ENCODE peak calls at places on chromosomes 16 and 17, in four cellular contexts. C is activated CD4-positive, alpha-beta T cell treated with anti-CD3 and anti-CD28 coated beads, Interleukin-2, amount 50 U/mL, for 24 hours; B is endothelial cell of umbilical vein; E is kidney tubule cell. H is an unnamed sample.

GRCh38 chr16:19086322-19087199 is 19.1 kb downstream of the COQ7 start:
- DNase-seq in C (peak; percentile 72), B (peak; percentile 95), E (peak; percentile 77), H (peak; percentile 78)

GRCh38 chr17:55360971-55361370 is 60.7 kb downstream of the MMD start:
- DNase-seq in C (no peak), B (no peak), E (no peak), H (no peak)

GRCh38 chr17:29246638-29247037 is at the start of gene CRYBA1:
- DNase-seq in C (no peak), B (no peak), E (no peak), H (no peak)

GRCh38 chr16:69481901-69482341 is 57.5 kb downstream of the CYB5B start:
- DNase-seq in C (no peak), B (peak; percentile 97), E (no peak), H (peak; percentile 94)

GRCh38 chr17:75853410-75853809 is 1.7 kb downstream of the WBP2 start:
- DNase-seq in C (no peak), B (peak; percentile 69), E (peak; percentile 47), H (no peak)

GRCh38 chr16:80804061-80804450 is 342 bp downstream of the CDYL2 start:
- DNase-seq in C (peak; percentile 48), B (peak; percentile 51), E (peak; percentile 73), H (no peak)

GRCh38 chr17:20066253-20066652 is 57.1 kb downstream of the SPECC1 start:
- DNase-seq in C (no peak), B (no peak), E (peak; percentile 95), H (no peak)

GRCh38 chr17:1197781-1198490 is 18.2 kb upstream of the ABR start:
- DNase-seq in C (no peak), B (no peak), E (no peak), H (no peak)

GRCh38 chr17:32520737-32521399 is 34.1 kb downstream of the CDK5R1 start:
- DNase-seq in C (no peak), B (no peak), E (no peak), H (no peak)

GRCh38 chr16:77499373-77500285 is 64.8 kb upstream of the ADAMTS18 start:
- DNase-seq in C (no peak), B (peak; percentile 91), E (peak; percentile 52), H (peak; percentile 57)

GRCh38 chr17:40290629-40291296 is 3.1 kb downstream of the CDC6 start:
- DNase-seq in C (no peak), B (peak; percentile 79), E (peak; percentile 81), H (peak; percentile 53)